ENCODE peak calls at places on chromosomes 1 and 21, in six cellular contexts. One of them, this sample, is unnamed.
A peak's percentile ranks its signal among the peaks of the same experiment; 100 is the strongest.

GRCh38 chr1:98104285-98104684 is 183.5 kb upstream of the DPYD start:
- DNase-seq in ecto neural progenitor cell: no peak
- DNase-seq in HFF-Myc: peak; percentile 70
- DNase-seq in CD4-positive, alpha-beta memory T cell: no peak
- DNase-seq in H54: no peak
- DNase-seq in stimulated activated naive CD8-positive, alpha-beta T cell treated with anti-CD3 and anti-CD28 coated beads, Interleukin-15, Interleukin-2, amounts not matched to agents 100 U/mL and 50 U/mL, for 24 hours: no peak
- DNase-seq in this sample: no peak

GRCh38 chr1:211082824-211083223 is 51.1 kb downstream of the KCNH1 start:
- DNase-seq in stimulated activated naive CD8-positive, alpha-beta T cell treated with anti-CD3 and anti-CD28 coated beads, Interleukin-15, Interleukin-2, amounts not matched to agents 100 U/mL and 50 U/mL, for 24 hours: no peak
- DNase-seq in CD4-positive, alpha-beta memory T cell: no peak
- DNase-seq in H54: no peak
- DNase-seq in ecto neural progenitor cell: no peak
- DNase-seq in HFF-Myc: no peak
- DNase-seq in this sample: no peak

GRCh38 chr21:38951095-38951745 is 145.5 kb downstream of the ETS2 start:
- DNase-seq in HFF-Myc: no peak
- DNase-seq in ecto neural progenitor cell: no peak
- DNase-seq in H54: no peak
- DNase-seq in stimulated activated naive CD8-positive, alpha-beta T cell treated with anti-CD3 and anti-CD28 coated beads, Interleukin-15, Interleukin-2, amounts not matched to agents 100 U/mL and 50 U/mL, for 24 hours: no peak
- DNase-seq in CD4-positive, alpha-beta memory T cell: no peak
- DNase-seq in this sample: no peak

GRCh38 chr1:227654858-227655752 is 80.0 kb downstream of the JMJD4 start:
- DNase-seq in H54: no peak
- DNase-seq in HFF-Myc: no peak
- DNase-seq in ecto neural progenitor cell: no peak
- DNase-seq in CD4-positive, alpha-beta memory T cell: no peak
- DNase-seq in stimulated activated naive CD8-positive, alpha-beta T cell treated with anti-CD3 and anti-CD28 coated beads, Interleukin-15, Interleukin-2, amounts not matched to agents 100 U/mL and 50 U/mL, for 24 hours: no peak
- DNase-seq in this sample: no peak

GRCh38 chr1:35560256-35561225 is 2.9 kb downstream of the NCDN start:
- DNase-seq in CD4-positive, alpha-beta memory T cell: no peak
- DNase-seq in stimulated activated naive CD8-positive, alpha-beta T cell treated with anti-CD3 and anti-CD28 coated beads, Interleukin-15, Interleukin-2, amounts not matched to agents 100 U/mL and 50 U/mL, for 24 hours: no peak
- DNase-seq in HFF-Myc: no peak
- DNase-seq in ecto neural progenitor cell: no peak
- DNase-seq in H54: no peak
- DNase-seq in this sample: no peak

GRCh38 chr1:214979191-214979590 is 103.3 kb upstream of the KCNK2 start:
- DNase-seq in ecto neural progenitor cell: no peak
- DNase-seq in HFF-Myc: no peak
- DNase-seq in stimulated activated naive CD8-positive, alpha-beta T cell treated with anti-CD3 and anti-CD28 coated beads, Interleukin-15, Interleukin-2, amounts not matched to agents 100 U/mL and 50 U/mL, for 24 hours: no peak
- DNase-seq in H54: no peak
- DNase-seq in CD4-positive, alpha-beta memory T cell: no peak
- DNase-seq in this sample: no peak

GRCh38 chr1:229839800-229840199 is 213.8 kb downstream of the URB2 start:
- DNase-seq in ecto neural progenitor cell: no peak
- DNase-seq in stimulated activated naive CD8-positive, alpha-beta T cell treated with anti-CD3 and anti-CD28 coated beads, Interleukin-15, Interleukin-2, amounts not matched to agents 100 U/mL and 50 U/mL, for 24 hours: no peak
- DNase-seq in HFF-Myc: no peak
- DNase-seq in H54: no peak
- DNase-seq in CD4-positive, alpha-beta memory T cell: no peak
- DNase-seq in this sample: no peak

GRCh38 chr1:13819637-13820036 is 119.6 kb downstream of the PRDM2 start:
- DNase-seq in CD4-positive, alpha-beta memory T cell: no peak
- DNase-seq in stimulated activated naive CD8-positive, alpha-beta T cell treated with anti-CD3 and anti-CD28 coated beads, Interleukin-15, Interleukin-2, amounts not matched to agents 100 U/mL and 50 U/mL, for 24 hours: no peak
- DNase-seq in H54: no peak
- DNase-seq in ecto neural progenitor cell: no peak
- DNase-seq in HFF-Myc: no peak
- DNase-seq in this sample: no peak

GRCh38 chr21:22062472-22063139 is 1064.4 kb downstream of the NCAM2 start:
- DNase-seq in CD4-positive, alpha-beta memory T cell: no peak
- DNase-seq in ecto neural progenitor cell: no peak
- DNase-seq in stimulated activated naive CD8-positive, alpha-beta T cell treated with anti-CD3 and anti-CD28 coated beads, Interleukin-15, Interleukin-2, amounts not matched to agents 100 U/mL and 50 U/mL, for 24 hours: no peak
- DNase-seq in H54: no peak
- DNase-seq in HFF-Myc: no peak
- DNase-seq in this sample: no peak

This sample was measured in naive B cell.